ENCODE peak calls at places on chromosome 17, in four cellular contexts. S is cerebellar nuclear complex, Y is mucosa of descending colon, M is NCI-H2107. P is an unnamed sample.

GRCh38 chr17:80594666-80595269 is 50.1 kb downstream of the RPTOR start:
- DNase-seq in M (no peak), S (no peak), Y (no peak), P (no peak)

GRCh38 chr17:17146791-17147406 is 59.2 kb downstream of the PLD6 start:
- DNase-seq in Y (peak; percentile 45), S (no peak), M (no peak), P (peak; percentile 17)

GRCh38 chr17:71792966-71793365 is 327.9 kb upstream of the SOX9 start:
- DNase-seq in M (no peak), Y (no peak), S (no peak), P (no peak)

GRCh38 chr17:40075216-40076100 is 12.7 kb downstream of the THRA start:
- DNase-seq in M (peak; percentile 35), Y (peak; percentile 89), S (no peak), P (no peak)

GRCh38 chr17:78793968-78794367 is 11.9 kb upstream of the CYTH1 start:
- DNase-seq in S (peak; percentile 13), M (no peak), Y (no peak), P (no peak)

GRCh38 chr17:31310877-31311276 is 3.0 kb downstream of the EVI2B start:
- DNase-seq in S (no peak), M (no peak), Y (peak; percentile 12), P (no peak)

GRCh38 chr17:38598995-38599394 is 6.8 kb downstream of the SRCIN1 start:
- DNase-seq in Y (no peak), S (no peak), M (no peak), P (no peak)

GRCh38 chr17:42548070-42548837 is 4.5 kb upstream of the HSD17B1 start:
- DNase-seq in S (no peak), Y (peak; percentile 96), M (peak; percentile 64), P (peak; percentile 67)

GRCh38 chr17:5846001-5846400 is 224.2 kb upstream of the WSCD1 start:
- DNase-seq in S (no peak), M (no peak), Y (no peak), P (no peak)

GRCh38 chr17:74779948-74780400 is 3.8 kb upstream of the NAT9 start:
- DNase-seq in Y (peak; percentile 52), M (no peak), S (no peak), P (no peak)

GRCh38 chr17:77875881-77876509 is 82.5 kb upstream of the TNRC6C start:
- DNase-seq in M (no peak), S (no peak), Y (no peak), P (peak; percentile 78)

GRCh38 chr17:73652886-73653480 is 8.7 kb upstream of the SDK2 start:
- DNase-seq in M (no peak), S (no peak), Y (no peak), P (no peak)

GRCh38 chr17:82126479-82127314 is 28.7 kb upstream of the FASN start:
- DNase-seq in M (no peak), Y (peak; percentile 34), S (no peak), P (no peak)

GRCh38 chr17:73192219-73192893 is 499 bp upstream of the COG1 start:
- DNase-seq in S (no peak), M (no peak), Y (peak; percentile 68), P (peak; percentile 94)

GRCh38 chr17:8151641-8152111 is 528 bp downstream of the PER1 start:
- DNase-seq in Y (peak; percentile 79), M (no peak), S (peak; percentile 13), P (peak; percentile 40)

GRCh38 chr17:4048218-4048617 is 84.0 kb upstream of the ATP2A3 start:
- DNase-seq in M (no peak), S (no peak), Y (no peak), P (no peak)

GRCh38 chr17:36183811-36184765 is 7.7 kb upstream of the TBC1D3B start:
- DNase-seq in Y (no peak), M (no peak), S (no peak), P (no peak)

GRCh38 chr17:74512624-74513084 is 18.6 kb downstream of the CD300LB start:
- DNase-seq in S (no peak), Y (no peak), M (no peak), P (no peak)

GRCh38 chr17:62653831-62654829 is 26.7 kb downstream of the MRC2 start:
- DNase-seq in S (no peak), Y (peak; percentile 46), M (no peak), P (no peak)

GRCh38 chr17:7587420-7587786 is 2.5 kb downstream of the SOX15 start:
- DNase-seq in S (no peak), M (no peak), Y (no peak), P (no peak)

GRCh38 chr17:40451420-40451819 is 8.2 kb downstream of the IGFBP4 start:
- DNase-seq in Y (no peak), M (no peak), S (no peak), P (no peak)

GRCh38 chr17:2068101-2068518 is 13.2 kb downstream of the HIC1 start:
- DNase-seq in Y (no peak), S (no peak), M (no peak), P (no peak)

GRCh38 chr17:12180644-12181261 is 160.1 kb downstream of the MAP2K4 start:
- DNase-seq in S (no peak), Y (peak; percentile 49), M (no peak), P (peak; percentile 48)

GRCh38 chr17:2940352-2940751 is 123.1 kb downstream of the OR1D5 start:
- DNase-seq in S (no peak), Y (no peak), M (no peak), P (no peak)

GRCh38 chr17:73943416-73943770 is 260.1 kb upstream of the RPL38 start:
- DNase-seq in Y (no peak), S (no peak), M (no peak), P (no peak)

GRCh38 chr17:17994770-17995169 is 22.1 kb downstream of the DRC3 start:
- DNase-seq in M (no peak), Y (no peak), S (no peak), P (no peak)

GRCh38 chr17:38921756-38922411 is 3.5 kb upstream of the LASP1NB start:
- DNase-seq in Y (no peak), S (no peak), M (no peak), P (no peak)

GRCh38 chr17:60641810-60642220 is 35.8 kb upstream of the BCAS3 start:
- DNase-seq in Y (peak; percentile 79), M (peak; percentile 73), S (peak; percentile 62), P (peak; percentile 65)

GRCh38 chr17:58684003-58684402 is 7.8 kb downstream of the TEX14 start:
- DNase-seq in M (no peak), Y (no peak), S (no peak), P (no peak)

GRCh38 chr17:31400481-31400950 is 9.0 kb downstream of the RAB11FIP4 start:
- DNase-seq in M (no peak), S (no peak), Y (no peak), P (no peak)

GRCh38 chr17:36936455-36936934 is 780 bp upstream of the LHX1 start:
- DNase-seq in Y (no peak), S (peak; percentile 88), M (no peak), P (no peak)

GRCh38 chr17:43832168-43832975 is 574 bp downstream of the MPP3 start:
- DNase-seq in Y (peak; percentile 52), S (peak; percentile 5), M (no peak), P (peak; percentile 57)

GRCh38 chr17:79631640-79632431 is 21.0 kb upstream of the RBFOX3 start:
- DNase-seq in Y (no peak), S (no peak), M (no peak), P (no peak)

GRCh38 chr17:22505660-22506059 is 813.3 kb downstream of the KCNJ18 start:
- DNase-seq in S (no peak), M (no peak), Y (no peak), P (no peak)

GRCh38 chr17:60542066-60542465 is 16.0 kb upstream of the APPBP2 start:
- DNase-seq in Y (no peak), S (no peak), M (no peak), P (no peak)

P was measured in SW480.